ENCODE peak calls at places on chromosomes 1 and 21, in six cellular contexts. One of them, this sample, is unnamed.

GRCh38 chr1:237133921-237134320 is 91.9 kb downstream of the RYR2 start:
- DNase-seq in activated T-helper 1 cell treated with Interleukin-2 at 50 U/mL for 16 hours: no peak
- DNase-seq in left cardiac atrium: no peak
- DNase-seq in glutamatergic neuron: no peak
- DNase-seq in NCI-H1092 treated with DMSO at 0.1 percent for 48 hours: no peak
- DNase-seq in NCI-H446 treated with DMSO at 0.1 percent for 48 hours: no peak
- DNase-seq in this sample: no peak

GRCh38 chr1:208183977-208184901 is 59.9 kb downstream of the PLXNA2 start:
- DNase-seq in activated T-helper 1 cell treated with Interleukin-2 at 50 U/mL for 16 hours: no peak
- DNase-seq in left cardiac atrium: peak
- DNase-seq in glutamatergic neuron: no peak
- DNase-seq in NCI-H1092 treated with DMSO at 0.1 percent for 48 hours: no peak
- DNase-seq in NCI-H446 treated with DMSO at 0.1 percent for 48 hours: peak
- DNase-seq in this sample: peak

GRCh38 chr1:83546863-83547262 is 452.1 kb downstream of the TTLL7 start:
- DNase-seq in activated T-helper 1 cell treated with Interleukin-2 at 50 U/mL for 16 hours: no peak
- DNase-seq in left cardiac atrium: no peak
- DNase-seq in glutamatergic neuron: no peak
- DNase-seq in NCI-H1092 treated with DMSO at 0.1 percent for 48 hours: no peak
- DNase-seq in NCI-H446 treated with DMSO at 0.1 percent for 48 hours: peak
- DNase-seq in this sample: no peak

GRCh38 chr1:111576547-111576946 is 43.0 kb upstream of the RAP1A start:
- DNase-seq in activated T-helper 1 cell treated with Interleukin-2 at 50 U/mL for 16 hours: no peak
- DNase-seq in left cardiac atrium: no peak
- DNase-seq in glutamatergic neuron: no peak
- DNase-seq in NCI-H1092 treated with DMSO at 0.1 percent for 48 hours: no peak
- DNase-seq in NCI-H446 treated with DMSO at 0.1 percent for 48 hours: no peak
- DNase-seq in this sample: no peak

GRCh38 chr21:15080504-15080903 is 15.7 kb upstream of the NRIP1 start:
- DNase-seq in activated T-helper 1 cell treated with Interleukin-2 at 50 U/mL for 16 hours: no peak
- DNase-seq in left cardiac atrium: no peak
- DNase-seq in glutamatergic neuron: no peak
- DNase-seq in NCI-H1092 treated with DMSO at 0.1 percent for 48 hours: no peak
- DNase-seq in NCI-H446 treated with DMSO at 0.1 percent for 48 hours: no peak
- DNase-seq in this sample: no peak

GRCh38 chr1:168520052-168520751 is 23.6 kb downstream of the XCL2 start:
- DNase-seq in activated T-helper 1 cell treated with Interleukin-2 at 50 U/mL for 16 hours: no peak
- DNase-seq in left cardiac atrium: no peak
- DNase-seq in glutamatergic neuron: no peak
- DNase-seq in NCI-H1092 treated with DMSO at 0.1 percent for 48 hours: no peak
- DNase-seq in NCI-H446 treated with DMSO at 0.1 percent for 48 hours: no peak
- DNase-seq in this sample: no peak

GRCh38 chr1:15667362-15667761 is 16.8 kb upstream of the PLEKHM2 start:
- DNase-seq in activated T-helper 1 cell treated with Interleukin-2 at 50 U/mL for 16 hours: no peak
- DNase-seq in left cardiac atrium: no peak
- DNase-seq in glutamatergic neuron: peak
- DNase-seq in NCI-H1092 treated with DMSO at 0.1 percent for 48 hours: no peak
- DNase-seq in NCI-H446 treated with DMSO at 0.1 percent for 48 hours: no peak
- DNase-seq in this sample: no peak

GRCh38 chr1:162914601-162915000 is 53.6 kb upstream of the CCDC190 start:
- DNase-seq in activated T-helper 1 cell treated with Interleukin-2 at 50 U/mL for 16 hours: no peak
- DNase-seq in left cardiac atrium: no peak
- DNase-seq in glutamatergic neuron: no peak
- DNase-seq in NCI-H1092 treated with DMSO at 0.1 percent for 48 hours: no peak
- DNase-seq in NCI-H446 treated with DMSO at 0.1 percent for 48 hours: no peak
- DNase-seq in this sample: no peak

GRCh38 chr1:36871146-36871971 is 163.0 kb downstream of the GRIK3 start:
- DNase-seq in activated T-helper 1 cell treated with Interleukin-2 at 50 U/mL for 16 hours: no peak
- DNase-seq in left cardiac atrium: no peak
- DNase-seq in glutamatergic neuron: peak
- DNase-seq in NCI-H1092 treated with DMSO at 0.1 percent for 48 hours: peak
- DNase-seq in NCI-H446 treated with DMSO at 0.1 percent for 48 hours: peak
- DNase-seq in this sample: no peak

GRCh38 chr1:20492751-20493150 is 6.7 kb upstream of the CAMK2N1 start:
- DNase-seq in activated T-helper 1 cell treated with Interleukin-2 at 50 U/mL for 16 hours: no peak
- DNase-seq in left cardiac atrium: no peak
- DNase-seq in glutamatergic neuron: no peak
- DNase-seq in NCI-H1092 treated with DMSO at 0.1 percent for 48 hours: no peak
- DNase-seq in NCI-H446 treated with DMSO at 0.1 percent for 48 hours: no peak
- DNase-seq in this sample: no peak